ENCODE peak calls at places on chromosomes 11 and 22, in six cellular contexts. E is dorsolateral prefrontal cortex; C is brain microvascular endothelial cell; Q is CD8-positive, alpha-beta T cell; X is heart left ventricle; S is fibroblast of mammary gland. K is an unnamed sample.

GRCh38 chr22:44025171-44026065 is 1.3 kb downstream of the PARVB start:
- DNase-seq in E (no peak), C (no peak), Q (no peak), X (no peak), S (no peak), K (no peak)

GRCh38 chr11:25159341-25159740 is 662.5 kb downstream of the LUZP2 start:
- DNase-seq in E (no peak), C (peak), Q (no peak), X (no peak), S (no peak), K (no peak)

GRCh38 chr11:110801328-110801727 is 89.1 kb upstream of the ARHGAP20 start:
- DNase-seq in E (no peak), C (no peak), Q (no peak), X (no peak), S (no peak), K (no peak)

GRCh38 chr22:19821523-19822300 is 33.0 kb downstream of the GNB1L start:
- DNase-seq in E (peak), C (no peak), Q (no peak), X (no peak), S (no peak), K (no peak)

GRCh38 chr11:4891996-4892640 is 10.4 kb downstream of the OR51T1 start:
- DNase-seq in E (no peak), C (peak), Q (no peak), X (no peak), S (peak), K (peak)

GRCh38 chr11:120209750-120210650 is 832 bp upstream of the OAF start:
- DNase-seq in E (no peak), C (no peak), Q (no peak), X (no peak), S (no peak), K (no peak)

GRCh38 chr22:41752011-41752975 is 48.2 kb upstream of the CCDC134 start:
- DNase-seq in E (no peak), C (no peak), Q (no peak), X (no peak), S (peak), K (peak)

GRCh38 chr11:45045692-45046471 is 95.2 kb upstream of the TP53I11 start:
- DNase-seq in E (peak), C (peak), Q (no peak), X (peak), S (peak), K (peak)

GRCh38 chr11:2807801-2808241 is 77.8 kb downstream of the CDKN1C start:
- DNase-seq in E (peak), C (no peak), Q (no peak), X (peak), S (no peak), K (no peak)

GRCh38 chr22:26756675-26757293 is 99.4 kb downstream of the MIAT start:
- DNase-seq in E (peak), C (peak), Q (no peak), X (peak), S (peak), K (peak)

GRCh38 chr11:59822989-59823566 is 12.5 kb upstream of the MRPL16 start:
- DNase-seq in E (no peak), C (peak), Q (no peak), X (no peak), S (peak), K (peak)

GRCh38 chr11:95512177-95512576 is 277.4 kb downstream of the FAM76B start:
- DNase-seq in E (no peak), C (peak), Q (no peak), X (no peak), S (peak), K (peak)

GRCh38 chr11:102341844-102342318 is 5.1 kb upstream of the BIRC2 start:
- DNase-seq in E (no peak), C (peak), Q (peak), X (peak), S (peak), K (peak)

GRCh38 chr11:65868076-65868667 is 4.4 kb downstream of the EFEMP2 start:
- DNase-seq in E (no peak), C (no peak), Q (peak), X (no peak), S (no peak), K (no peak)

GRCh38 chr11:118090545-118091162 is 3.9 kb upstream of the SMIM35 start:
- DNase-seq in E (no peak), C (no peak), Q (no peak), X (no peak), S (no peak), K (peak)
- H3K4me3 ChIP-seq in E (no peak), C (no peak), Q (no peak), X (no peak), S (no peak), K (no peak)

GRCh38 chr11:74090701-74091100 is 80.1 kb downstream of the C2CD3 start:
- DNase-seq in E (no peak), C (no peak), Q (no peak), X (no peak), S (peak), K (peak)
- TF ChIP-seq CTCF in E (no peak), C (peak), Q (no peak), X (no peak), S (peak), K (peak)

GRCh38 chr22:37663521-37664140 is 5.1 kb downstream of the PDXP start:
- DNase-seq in E (no peak), C (peak), Q (no peak), X (no peak), S (no peak), K (no peak)

GRCh38 chr22:37659897-37660708 is 1.6 kb downstream of the PDXP start:
- DNase-seq in E (no peak), C (no peak), Q (no peak), X (no peak), S (no peak), K (no peak)

GRCh38 chr22:37661160-37661924 is 2.8 kb downstream of the PDXP start:
- DNase-seq in E (no peak), C (peak), Q (peak), X (peak), S (peak), K (no peak)

GRCh38 chr22:37660709-37661045 is 2.2 kb downstream of the PDXP start:
- DNase-seq in E (no peak), C (no peak), Q (no peak), X (no peak), S (no peak), K (no peak)

GRCh38 chr22:37662039-37662438 is 3.5 kb downstream of the PDXP start:
- DNase-seq in E (no peak), C (no peak), Q (no peak), X (no peak), S (no peak), K (no peak)
- H3K4me3 ChIP-seq in E (peak), C (no peak), Q (no peak), X (no peak), S (no peak), K (no peak)

DNA sequence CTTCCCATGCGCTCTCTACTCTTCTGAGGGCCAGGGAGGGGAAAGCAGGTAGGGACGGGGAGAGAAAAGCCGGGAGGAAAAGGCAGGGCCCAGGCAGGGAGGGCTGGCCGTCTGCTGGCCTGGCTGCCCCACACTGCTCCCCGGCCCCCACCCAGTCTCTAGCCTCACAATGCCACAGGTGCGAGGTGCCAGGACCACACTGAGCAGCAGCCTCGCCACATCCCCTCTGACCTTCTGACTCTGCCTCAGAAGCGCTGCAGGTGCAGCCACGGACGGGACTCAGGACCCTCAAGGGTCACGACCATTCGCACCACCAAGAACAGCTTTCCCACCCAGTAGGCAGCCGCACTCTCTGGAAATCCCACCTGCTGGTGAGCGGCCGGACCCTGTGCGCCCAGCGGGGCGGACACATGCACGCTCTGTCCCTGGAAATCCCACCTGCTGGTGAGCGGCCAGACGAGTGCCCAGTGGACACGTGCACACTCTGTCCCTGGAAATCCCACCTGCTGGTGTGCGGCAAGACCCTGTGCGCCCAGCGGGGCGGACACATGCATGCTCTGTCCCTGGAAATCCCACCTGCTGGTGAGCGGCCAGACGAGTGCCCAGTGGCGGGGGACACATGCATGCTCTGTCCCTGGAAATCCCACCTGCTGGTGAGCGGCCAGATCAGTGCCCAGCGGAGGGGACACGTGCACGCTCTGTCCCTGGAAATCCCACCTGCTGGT is 20.1 kb downstream of the TOLLIP start:
- DNase-seq in E (peak), C (no peak), Q (no peak), X (no peak), S (no peak), K (no peak)
- TF ChIP-seq CTCF in E (no peak), C (no peak), Q (no peak), X (no peak), S (no peak), K (no peak)

GRCh38 chr11:29978549-29978948 is 38.3 kb downstream of the KCNA4 start:
- DNase-seq in E (no peak), C (no peak), Q (no peak), X (no peak), S (no peak), K (no peak)
- H3K4me3 ChIP-seq in E (no peak), C (no peak), Q (no peak), X (no peak), S (no peak), K (no peak)

DNA sequence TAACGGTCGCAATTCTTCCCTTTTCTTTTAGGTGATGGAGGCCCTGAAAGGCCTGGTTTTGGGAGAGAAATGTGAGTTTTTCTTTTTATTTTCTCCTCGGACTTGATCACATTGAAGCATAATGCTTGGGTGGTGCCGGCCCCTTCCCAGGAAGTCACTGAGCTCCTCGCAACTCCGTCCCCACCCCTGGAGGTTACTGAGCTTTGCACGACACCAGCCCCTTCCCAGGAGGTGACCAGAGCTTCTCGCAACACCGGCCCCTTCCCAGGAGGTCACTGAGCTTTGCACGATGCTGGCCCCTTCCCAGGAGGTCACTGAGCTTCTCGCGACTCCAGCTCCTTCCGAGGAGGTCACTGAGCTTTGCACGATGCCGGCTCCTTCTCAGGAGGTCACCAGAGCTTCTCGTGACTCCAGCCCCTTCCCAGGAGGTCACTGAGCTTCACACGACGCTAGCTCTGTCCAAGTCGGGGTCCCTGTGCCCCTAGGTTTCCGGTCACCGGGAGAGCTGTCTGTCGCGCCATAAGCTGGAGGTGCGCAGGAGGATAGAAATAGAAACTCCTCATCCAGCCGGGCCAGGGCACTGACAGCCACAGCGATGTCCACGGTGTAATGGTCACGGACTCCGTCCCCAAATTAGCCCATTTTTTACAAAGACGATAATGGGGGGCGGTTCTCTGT is 586.4 kb downstream of the BRD1 start:
- DNase-seq in E (no peak), C (no peak), Q (no peak), X (no peak), S (no peak), K (no peak)
- TF ChIP-seq CTCF in E (no peak), C (no peak), Q (no peak), X (no peak), S (no peak), K (no peak)

GRCh38 chr11:124934862-124935547 is 842 bp downstream of the HEPACAM start:
- DNase-seq in E (no peak), C (peak), Q (no peak), X (no peak), S (peak), K (peak)
- H3K4me3 ChIP-seq in E (peak), C (no peak), Q (no peak), X (no peak), S (no peak), K (no peak)

DNA sequence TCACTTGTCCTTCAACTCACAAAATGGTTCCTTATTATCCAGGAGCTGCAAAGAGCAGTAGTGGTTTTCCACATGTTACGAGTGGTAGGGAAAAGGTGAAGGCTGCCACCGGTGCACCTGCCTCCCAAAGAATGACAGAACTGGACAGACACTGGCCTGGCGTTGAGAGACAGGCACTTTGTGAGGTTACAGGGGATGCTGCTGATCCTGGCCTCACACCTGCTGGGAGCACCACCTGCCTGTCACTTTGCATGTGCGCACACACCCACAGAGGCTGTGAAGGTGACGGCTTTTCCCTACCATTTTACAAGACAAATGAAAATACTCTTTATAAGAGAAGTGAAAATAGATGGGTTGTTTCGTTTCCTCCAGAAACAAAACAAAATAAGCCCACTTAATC is 175.3 kb upstream of the B3GAT1 start:
- DNase-seq in E (no peak), C (no peak), Q (no peak), X (no peak), S (no peak), K (no peak)
- TF ChIP-seq CTCF in E (no peak), C (no peak), Q (no peak), X (no peak), S (no peak), K (no peak)

DNA sequence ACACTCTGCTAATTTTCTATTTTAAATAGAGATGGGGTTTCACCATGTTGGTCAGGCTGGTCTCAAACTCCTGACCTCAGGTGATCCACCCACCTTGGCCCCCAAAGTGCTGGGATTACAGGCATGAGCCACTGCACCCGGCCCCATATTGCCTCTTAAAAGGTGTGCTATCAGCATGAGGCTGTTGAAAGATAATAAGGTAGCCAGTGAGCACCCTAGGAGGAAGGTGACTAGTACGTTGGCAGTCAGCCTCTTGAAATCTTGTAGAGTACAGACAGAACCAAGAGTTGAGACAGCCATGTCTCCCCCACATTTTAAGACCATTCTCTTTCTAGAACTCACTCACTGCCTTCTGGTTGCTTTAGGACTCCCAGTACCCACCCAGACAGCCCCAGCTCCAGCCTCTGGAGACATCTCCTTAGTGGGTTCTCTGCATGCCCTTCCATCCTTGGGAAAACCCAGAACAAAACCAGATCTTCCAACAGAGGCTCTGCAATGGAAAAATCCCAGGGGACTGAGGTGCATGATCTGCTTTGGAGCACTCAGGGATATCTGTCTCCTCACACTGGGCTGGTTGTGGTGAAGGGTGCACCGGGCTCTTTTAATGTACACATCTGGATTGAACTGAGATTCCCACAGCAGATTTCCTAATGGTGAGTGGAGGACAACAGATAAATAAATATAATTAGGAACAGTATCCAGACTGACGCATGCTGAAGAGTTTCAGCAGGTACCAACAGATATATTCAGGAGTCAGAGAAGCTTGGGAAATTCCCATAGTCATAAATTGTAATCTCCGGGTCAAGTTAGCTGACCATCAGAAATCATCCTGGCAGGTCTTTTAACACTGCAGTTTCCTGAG is 49.4 kb downstream of the LRRC74B start:
- DNase-seq in E (no peak), C (no peak), Q (no peak), X (no peak), S (no peak), K (no peak)
- H3K4me3 ChIP-seq in E (no peak), C (no peak), Q (no peak), X (no peak), S (no peak), K (no peak)